ENCODE peak calls at places on chromosomes 1 and 21, in five cellular contexts. R, Y, G, S and O are unnamed samples. For H3K4me1 and H3K9me3, the result is how much of the 10 kb centered on the place peaks cover.

GRCh38 chr1:44636711-44637589 is 37.3 kb downstream of the TMEM53 start:
- DNase-seq in R (no peak), Y (no peak), G (no peak), S (peak), O (no peak)

GRCh38 chr1:173405758-173406344 is 71.3 kb upstream of the PRDX6 start:
- DNase-seq in R (no peak), Y (no peak), G (no peak), S (peak), O (no peak)

GRCh38 chr1:184242507-184242943 is 144.3 kb upstream of the C1orf21 start:
- DNase-seq in R (no peak), Y (peak), G (no peak), S (no peak), O (no peak)

GRCh38 chr1:204692852-204693356 is 7.4 kb upstream of the LRRN2 start:
- DNase-seq in R (no peak), Y (no peak), G (no peak), S (no peak), O (peak)

GRCh38 chr1:178055093-178055492 is 38.8 kb upstream of the RASAL2 start:
- DNase-seq in R (peak), Y (peak), G (no peak), S (no peak), O (peak)

GRCh38 chr1:229554886-229555621 is 3.5 kb downstream of the ABCB10 start:
- DNase-seq in R (no peak), Y (no peak), G (no peak), S (no peak), O (no peak)

GRCh38 chr21:21163904-21164303 is 165.7 kb downstream of the NCAM2 start:
- DNase-seq in R (peak), Y (peak), G (peak), S (peak), O (peak)

GRCh38 chr1:207565546-207566468 is 69.8 kb downstream of the CR1 start:
- DNase-seq in R (no peak), Y (peak), G (no peak), S (peak), O (peak)

GRCh38 chr1:193270996-193271395 is 84.6 kb upstream of the B3GALT2 start:
- DNase-seq in R (no peak), Y (no peak), G (no peak), S (peak), O (no peak)

GRCh38 chr1:202034683-202035462 is 24.5 kb downstream of the ELF3 start:
- DNase-seq in R (peak), Y (peak), G (no peak), S (peak), O (peak)

GRCh38 chr1:212614398-212615091 is 6.0 kb downstream of the ATF3 start:
- DNase-seq in R (no peak), Y (no peak), G (no peak), S (no peak), O (no peak)

GRCh38 chr1:67307251-67308060 is at the start of gene IL12RB2:
- DNase-seq in R (peak), Y (no peak), G (no peak), S (no peak), O (peak)

GRCh38 chr1:60621524-60621923 is 460.8 kb upstream of the NFIA start:
- DNase-seq in R (peak), Y (peak), G (no peak), S (no peak), O (no peak)

GRCh38 chr1:226656601-226657277 is 82.3 kb downstream of the ITPKB start:
- DNase-seq in R (peak), Y (no peak), G (no peak), S (peak), O (no peak)

GRCh38 chr1:25566730-25567341 is 23.4 kb downstream of the LDLRAP1 start:
- DNase-seq in R (peak), Y (peak), G (no peak), S (no peak), O (peak)

GRCh38 chr21:43867332-43867703 is 2.3 kb downstream of the AGPAT3 start:
- DNase-seq in R (no peak), Y (no peak), G (no peak), S (no peak), O (no peak)

GRCh38 chr1:48776400-48777218 is at the start of gene BEND5:
- DNase-seq in R (peak), Y (peak), G (peak), S (no peak), O (peak)

GRCh38 chr1:1072299-1072848 is 1.7 kb downstream of the RNF223 start:
- DNase-seq in R (peak), Y (no peak), G (no peak), S (no peak), O (no peak)

GRCh38 chr21:43712268-43712942 is 6.5 kb upstream of the PDXK start:
- DNase-seq in R (peak), Y (no peak), G (no peak), S (peak), O (peak)

GRCh38 chr1:201266276-201266675 is 17.0 kb upstream of the PKP1 start:
- DNase-seq in R (no peak), Y (no peak), G (no peak), S (no peak), O (no peak)

GRCh38 chr1:39317910-39318633 is 113.6 kb downstream of the MACF1 start:
- DNase-seq in R (peak), Y (no peak), G (no peak), S (no peak), O (peak)

GRCh38 chr1:192584951-192585350 is 9.4 kb downstream of the RGS1 start:
- DNase-seq in R (no peak), Y (no peak), G (no peak), S (no peak), O (no peak)

GRCh38 chr1:226977288-226977972 is 37.3 kb downstream of the COQ8A start:
- DNase-seq in R (no peak), Y (peak), G (no peak), S (no peak), O (peak)

GRCh38 chr1:59765036-59765730 is 49.6 kb upstream of the HOOK1 start:
- DNase-seq in R (no peak), Y (no peak), G (no peak), S (peak), O (no peak)

GRCh38 chr1:36157115-36157903 is 1.3 kb downstream of the MAP7D1 start:
- DNase-seq in R (peak), Y (no peak), G (no peak), S (peak), O (no peak)

GRCh38 chr1:171794085-171794484 is 12.6 kb downstream of the METTL13 start:
- DNase-seq in R (no peak), Y (no peak), G (no peak), S (peak), O (no peak)

GRCh38 chr1:203163891-203164635 is 11.6 kb downstream of the MYBPH start:
- DNase-seq in R (no peak), Y (peak), G (no peak), S (no peak), O (no peak)

GRCh38 chr1:218616681-218617080 is 271.5 kb downstream of the TGFB2 start:
- DNase-seq in R (no peak), Y (no peak), G (no peak), S (no peak), O (no peak)

GRCh38 chr1:89842547-89843278 is 21.9 kb downstream of the LRRC8D start:
- DNase-seq in R (peak), Y (peak), G (no peak), S (no peak), O (no peak)

GRCh38 chr1:231211005-231211857 is 29.8 kb upstream of the GNPAT start:
- DNase-seq in R (peak), Y (peak), G (peak), S (peak), O (peak)

GRCh38 chr1:17437260-17438175 is 2.0 kb downstream of the RCC2 start:
- DNase-seq in R (peak), Y (peak), G (no peak), S (peak), O (peak)

GRCh38 chr1:193019442-193020026 is 39.6 kb downstream of the UCHL5 start:
- DNase-seq in R (no peak), Y (no peak), G (peak), S (peak), O (no peak)

GRCh38 chr1:114235956-114236355 is 82.3 kb upstream of the SYT6 start:
- DNase-seq in R (no peak), Y (no peak), G (no peak), S (no peak), O (no peak)

GRCh38 chr1:59901770-59902388 is 24.7 kb downstream of the CYP2J2 start:
- DNase-seq in R (no peak), Y (no peak), G (no peak), S (no peak), O (no peak)

GRCh38 chr1:187871177-187871576 is 1042.4 kb downstream of the PLA2G4A start:
- DNase-seq in R (no peak), Y (no peak), G (no peak), S (no peak), O (no peak)

GRCh38 chr1:155463865-155464264 is 98.7 kb downstream of the ASH1L start:
- DNase-seq in R (no peak), Y (no peak), G (no peak), S (peak), O (no peak)

GRCh38 chr1:91650764-91651163 is 150.1 kb downstream of the CDC7 start:
- DNase-seq in R (peak), Y (peak), G (no peak), S (peak), O (no peak)

GRCh38 chr1:9238550-9238949 is 4.0 kb downstream of the H6PD start:
- DNase-seq in R (no peak), Y (no peak), G (no peak), S (no peak), O (no peak)

GRCh38 chr1:198657550-198658064 is 18.8 kb downstream of the PTPRC start:
- DNase-seq in R (no peak), Y (no peak), G (no peak), S (peak), O (no peak)

GRCh38 chr1:229408458-229409037 is 25.3 kb downstream of the ACTA1 start:
- DNase-seq in R (peak), Y (no peak), G (no peak), S (no peak), O (peak)

DNA sequence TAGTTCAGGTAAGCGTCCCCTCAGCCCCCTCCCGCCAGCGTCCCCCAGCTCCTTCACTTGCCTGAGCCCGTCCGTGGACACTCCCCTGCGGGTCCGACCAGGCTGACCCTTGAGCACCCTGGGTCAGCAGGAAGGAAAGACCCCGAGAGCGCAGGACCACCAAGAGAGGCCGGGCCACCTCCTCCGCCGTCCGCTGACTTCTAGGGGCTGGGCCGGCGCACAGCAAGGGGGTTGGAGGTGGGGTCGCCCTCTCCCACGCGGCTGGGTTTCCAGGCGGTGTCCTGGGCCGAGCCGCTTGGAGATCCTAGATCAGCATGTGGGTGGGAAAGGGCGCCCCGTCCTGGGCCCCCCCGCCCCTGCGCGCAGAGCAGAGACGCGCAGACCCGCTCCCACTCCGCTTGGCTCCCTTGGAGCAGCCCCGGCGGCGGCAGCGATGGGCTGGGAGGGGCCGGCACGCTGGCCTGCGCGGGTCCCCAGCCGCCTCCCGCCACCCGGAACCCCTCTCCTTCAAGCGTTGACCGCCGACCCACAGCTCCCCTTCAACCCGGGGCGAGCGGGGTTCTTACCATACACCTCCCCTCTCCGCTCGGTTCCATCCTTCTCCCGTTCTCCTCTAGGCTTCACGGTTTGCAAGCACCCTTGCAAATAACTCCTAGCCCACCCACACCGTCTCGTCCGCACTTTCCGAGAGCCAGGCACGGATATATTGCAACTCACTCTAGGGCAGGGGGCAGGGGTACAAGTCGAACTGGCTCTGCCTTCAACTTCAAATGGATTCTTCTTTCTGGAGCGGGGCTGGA is 7.5 kb downstream of the KNCN start:
- DNase-seq in R (peak), Y (no peak), G (no peak), S (no peak), O (peak)
- H3K4me3 ChIP-seq in R (no peak), Y (no peak), G (peak), S (no peak), O (no peak)

DNA sequence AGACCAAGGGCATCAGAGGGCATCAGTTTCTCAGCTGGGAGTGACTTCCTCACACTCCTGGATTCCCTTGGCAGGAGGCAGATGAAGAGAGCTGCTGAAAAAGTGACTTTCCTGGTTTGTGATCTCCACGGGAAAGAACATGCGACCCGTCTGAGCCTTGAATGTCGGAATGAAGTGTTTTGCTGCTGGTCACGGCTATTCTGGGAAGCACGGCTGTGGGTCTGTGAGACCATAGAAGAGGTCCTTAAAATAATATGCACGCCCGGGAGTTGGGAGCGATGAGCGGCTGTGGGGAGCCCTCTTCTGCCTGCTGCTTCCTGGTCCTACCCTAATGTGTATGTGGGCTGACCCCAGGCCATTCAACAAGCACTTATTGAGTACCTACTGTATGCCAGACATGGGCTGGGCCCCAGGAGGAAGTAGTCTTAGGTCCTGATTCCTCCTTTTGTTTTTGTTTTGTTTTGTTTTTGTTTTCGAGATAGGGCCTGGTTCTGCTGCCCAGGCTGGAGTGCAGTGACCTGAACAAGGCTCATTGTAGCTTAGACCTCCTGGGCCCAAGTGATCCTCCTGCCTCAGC is 13.2 kb upstream of the UMODL1 start:
- DNase-seq in R (peak), Y (no peak), G (no peak), S (no peak), O (no peak)
- H3K4me1 ChIP-seq in R (under half), Y (under half), G (under half), S (under half), O (under half)

DNA sequence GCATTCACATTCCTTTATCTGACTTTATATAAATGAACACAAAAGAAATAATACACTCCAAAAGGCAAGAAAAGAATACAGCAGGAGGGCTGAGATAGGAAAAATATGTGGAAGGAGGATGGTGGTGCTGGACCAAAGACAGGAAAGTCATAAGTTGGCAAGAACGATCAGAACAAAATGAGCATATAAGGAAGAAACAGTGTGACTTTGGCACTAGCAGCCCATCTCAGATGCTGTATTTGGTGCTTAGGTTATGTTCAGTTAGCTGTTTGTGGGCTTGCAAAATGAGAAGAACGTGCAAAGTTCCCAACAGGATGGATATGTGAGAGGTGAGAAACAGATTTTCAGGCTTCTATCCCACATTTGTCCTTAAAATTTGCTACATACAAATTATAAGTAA is 719.8 kb upstream of the ADGRL4 start:
- DNase-seq in R (no peak), Y (peak), G (no peak), S (no peak), O (no peak)
- H3K9me3 ChIP-seq in R (under half), Y (under half), G (under half), S (under half), O (under half)

DNA sequence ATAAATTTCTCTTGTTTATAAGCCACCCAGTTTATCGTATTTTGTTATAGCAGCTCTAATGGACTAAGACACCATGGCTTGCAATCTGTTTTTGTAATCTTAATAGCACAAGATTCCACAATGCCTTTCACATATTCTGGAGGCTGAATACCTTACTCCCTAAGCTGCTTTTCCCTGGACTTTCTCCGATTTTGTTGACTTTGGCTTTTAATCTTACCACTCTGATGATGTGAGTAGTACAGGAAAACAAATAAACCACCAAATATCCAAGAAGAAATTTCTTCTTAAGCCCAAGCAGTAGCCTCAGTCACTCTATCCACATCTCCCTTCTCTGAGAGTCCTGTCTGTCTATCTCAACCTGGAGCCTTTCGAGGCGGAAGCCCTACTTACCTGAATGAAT is 838.6 kb downstream of the LTN1 start:
- DNase-seq in R (no peak), Y (no peak), G (no peak), S (no peak), O (no peak)
- H3K4me3 ChIP-seq in R (no peak), Y (no peak), G (no peak), S (no peak), O (no peak)

DNA sequence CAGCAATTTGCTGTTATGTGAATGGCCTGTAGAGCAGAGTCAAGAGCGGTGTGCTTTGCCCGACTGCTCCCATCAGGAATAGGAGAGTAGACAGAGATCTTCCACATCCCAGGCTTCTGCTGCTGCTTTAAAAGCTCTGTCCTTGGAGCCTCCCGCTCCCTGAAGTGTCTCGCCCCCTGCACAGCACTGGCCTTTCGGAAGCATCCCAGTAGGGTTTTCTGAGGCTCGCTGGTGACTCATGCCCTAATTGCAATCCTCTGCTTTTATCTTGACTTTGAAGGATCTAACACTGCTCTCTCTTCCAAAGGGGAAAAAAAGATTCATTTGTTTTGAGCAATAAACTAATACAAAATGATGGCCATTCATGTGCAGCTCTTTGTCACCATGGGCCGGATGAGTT is 13.3 kb upstream of the CD101 start:
- DNase-seq in R (peak), Y (no peak), G (no peak), S (peak), O (no peak)
- H3K4me1 ChIP-seq in R (under half), Y (under half), G (under half), S (under half), O (under half)